ENCODE peak calls at places on chromosome 17, in eight cellular contexts. C, Q, V, T, K, Z, S and W are unnamed samples.
A peak's percentile ranks its signal among the peaks of the same experiment; 100 is the strongest.

GRCh38 chr17:296382-296781 is 56.2 kb downstream of the RPH3AL start:
- DNase-seq in V (peak; percentile 41), Z (no peak), C (no peak), Q (no peak), K (no peak), S (no peak), T (peak; percentile 9), W (peak; percentile 48)

GRCh38 chr17:57097832-57098421 is 12.9 kb downstream of the AKAP1 start:
- DNase-seq in V (no peak), Q (peak; percentile 78), K (no peak), T (no peak), S (no peak), C (no peak), Z (peak; percentile 73), W (no peak)

GRCh38 chr17:50290074-50290702 is 15.9 kb downstream of the TMEM92 start:
- DNase-seq in S (peak; percentile 88), K (no peak), C (peak; percentile 64), Q (peak; percentile 100), Z (peak; percentile 98), T (peak; percentile 62), V (no peak), W (peak; percentile 79)

GRCh38 chr17:71085238-71086033 is 916.1 kb downstream of the KCNJ2 start:
- DNase-seq in T (no peak), C (peak; percentile 14), S (no peak), K (peak; percentile 8), V (no peak), Z (peak; percentile 46), Q (no peak), W (no peak)

GRCh38 chr17:41434313-41434895 is 6.4 kb downstream of the KRT38 start:
- DNase-seq in Q (no peak), V (no peak), S (no peak), T (no peak), K (no peak), Z (no peak), C (no peak), W (no peak)

GRCh38 chr17:1312261-1312870 is 32.9 kb downstream of the TRARG1 start:
- DNase-seq in V (no peak), Q (no peak), S (no peak), Z (no peak), K (peak; percentile 65), T (no peak), C (no peak), W (no peak)

GRCh38 chr17:33871720-33872535 is 383.2 kb upstream of the CCL2 start:
- DNase-seq in V (no peak), Z (peak; percentile 23), T (no peak), C (no peak), S (no peak), K (peak; percentile 88), Q (no peak), W (no peak)

GRCh38 chr17:2853111-2853721 is 57.0 kb downstream of the RAP1GAP2 start:
- DNase-seq in S (peak; percentile 38), Q (peak; percentile 49), T (no peak), Z (peak; percentile 45), C (peak; percentile 60), V (peak; percentile 82), K (no peak), W (peak; percentile 73)

GRCh38 chr17:61399131-61400057 is at the start of gene TBX2:
- DNase-seq in T (peak; percentile 27), V (peak; percentile 74), Z (peak; percentile 85), C (peak; percentile 55), K (no peak), Q (peak; percentile 96), S (no peak), W (peak; percentile 82)

GRCh38 chr17:41666336-41666680 is 22.4 kb upstream of the EIF1 start:
- DNase-seq in V (peak; percentile 85), C (peak; percentile 64), Q (peak; percentile 78), T (peak; percentile 44), Z (peak; percentile 18), S (no peak), K (no peak), W (peak; percentile 70)

GRCh38 chr17:37017355-37017754 is 68.6 kb downstream of the AATF start:
- DNase-seq in C (no peak), V (no peak), K (no peak), T (no peak), Q (no peak), Z (no peak), S (no peak), W (no peak)

GRCh38 chr17:41959336-41960095 is 7.1 kb upstream of the CNP start:
- DNase-seq in V (no peak), K (peak; percentile 58), C (no peak), S (no peak), Q (peak; percentile 66), T (no peak), Z (peak; percentile 48), W (no peak)

GRCh38 chr17:55266958-55267688 is 2.4 kb downstream of the HLF start:
- DNase-seq in C (no peak), Q (no peak), T (no peak), K (no peak), V (no peak), S (no peak), Z (no peak), W (no peak)

GRCh38 chr17:31581022-31581483 is 189.6 kb downstream of the RAB11FIP4 start:
- DNase-seq in Z (peak; percentile 85), S (peak; percentile 85), T (peak; percentile 78), K (no peak), V (peak; percentile 83), C (peak; percentile 59), Q (peak; percentile 68), W (peak; percentile 88)

GRCh38 chr17:52762147-52762793 is 603.8 kb upstream of the CA10 start:
- DNase-seq in Q (no peak), S (peak; percentile 31), K (no peak), Z (no peak), T (no peak), C (no peak), V (peak; percentile 27), W (no peak)

GRCh38 chr17:17104036-17104435 is 61.8 kb downstream of the MPRIP start:
- DNase-seq in Q (no peak), K (no peak), S (no peak), V (no peak), Z (no peak), C (no peak), T (no peak), W (no peak)
- H3K9me3 ChIP-seq in Q (no peaks in the 10 kb centered on the region), K (no peaks in the 10 kb centered on the region), S (no peaks in the 10 kb centered on the region), V (no peaks in the 10 kb centered on the region), Z (no peaks in the 10 kb centered on the region), C (no peaks in the 10 kb centered on the region), T (no peaks in the 10 kb centered on the region), W (no peaks in the 10 kb centered on the region)

GRCh38 chr17:59418732-59419166 is 87.3 kb downstream of the YPEL2 start:
- DNase-seq in T (no peak), V (no peak), Q (no peak), Z (no peak), K (no peak), S (no peak), C (no peak), W (no peak)
- H3K27ac ChIP-seq in T (no peak overlapping the region), V (no peak overlapping the region), Q (no peak overlapping the region), Z (no peak overlapping the region), K (no peak overlapping the region), S (no peak overlapping the region), C (no peak overlapping the region), W (no peak overlapping the region)

GRCh38 chr17:75515523-75516254 is at the start of gene CASKIN2:
- DNase-seq in T (peak; percentile 99), S (peak; percentile 95), Q (peak; percentile 86), K (peak; percentile 96), Z (peak; percentile 98), C (peak; percentile 97), V (peak; percentile 95), W (peak; percentile 98)

GRCh38 chr17:75513667-75514052 is 1.7 kb downstream of the CASKIN2 start:
- DNase-seq in S (no peak), V (peak; percentile 69), C (no peak), Z (no peak), T (no peak), K (no peak), Q (no peak), W (peak; percentile 60)

GRCh38 chr17:75514299-75515228 is 773 bp downstream of the CASKIN2 start:
- DNase-seq in K (peak; percentile 43), Q (peak; percentile 23), C (peak; percentile 26), S (peak; percentile 58), T (peak; percentile 66), Z (peak; percentile 90), V (peak; percentile 84), W (peak; percentile 71)

GRCh38 chr17:75516255-75516618 is at the start of gene TSEN54:
- DNase-seq in T (peak; percentile 94), Z (peak; percentile 90), K (peak; percentile 94), S (peak; percentile 93), V (peak; percentile 99), Q (peak; percentile 79), C (peak; percentile 97), W (peak; percentile 98)

GRCh38 chr17:75515229-75515522 is 161 bp downstream of the CASKIN2 start:
- DNase-seq in T (no peak), S (no peak), C (no peak), Z (no peak), K (no peak), Q (no peak), V (no peak), W (no peak)
- TF ChIP-seq CTCF in T (no peak), S (no peak), C (no peak), Z (no peak), K (no peak), Q (no peak), V (no peak), W (no peak)

DNA sequence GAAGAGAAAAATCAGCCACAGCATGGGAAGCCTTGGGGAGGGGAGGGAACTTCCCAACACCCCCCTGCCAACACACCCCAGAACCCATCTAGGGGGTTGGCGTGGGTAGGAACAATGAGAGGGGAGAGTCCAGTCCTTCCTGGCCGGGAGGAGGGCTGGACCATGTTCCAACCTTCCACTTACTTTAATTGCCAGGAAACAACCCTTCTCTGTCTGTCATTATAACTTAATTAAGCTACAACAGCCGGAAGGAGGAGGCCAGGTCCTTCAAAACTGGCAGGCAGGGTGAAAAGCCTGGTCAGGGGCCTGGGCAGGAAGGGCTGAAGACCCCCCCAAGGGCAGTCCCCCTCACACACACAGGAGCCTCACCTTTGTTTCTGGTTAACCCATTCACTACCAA is 447.0 kb downstream of the SOX9 start:
- DNase-seq in S (no peak), Q (no peak), K (no peak), C (no peak), Z (no peak), V (peak; percentile 40), T (no peak), W (no peak)
- H3K9me3 ChIP-seq in S (no peaks in the 10 kb centered on the region), Q (no peaks in the 10 kb centered on the region), K (no peaks in the 10 kb centered on the region), C (no peaks in the 10 kb centered on the region), Z (no peaks in the 10 kb centered on the region), V (no peaks in the 10 kb centered on the region), T (no peaks in the 10 kb centered on the region), W (no peaks in the 10 kb centered on the region)

DNA sequence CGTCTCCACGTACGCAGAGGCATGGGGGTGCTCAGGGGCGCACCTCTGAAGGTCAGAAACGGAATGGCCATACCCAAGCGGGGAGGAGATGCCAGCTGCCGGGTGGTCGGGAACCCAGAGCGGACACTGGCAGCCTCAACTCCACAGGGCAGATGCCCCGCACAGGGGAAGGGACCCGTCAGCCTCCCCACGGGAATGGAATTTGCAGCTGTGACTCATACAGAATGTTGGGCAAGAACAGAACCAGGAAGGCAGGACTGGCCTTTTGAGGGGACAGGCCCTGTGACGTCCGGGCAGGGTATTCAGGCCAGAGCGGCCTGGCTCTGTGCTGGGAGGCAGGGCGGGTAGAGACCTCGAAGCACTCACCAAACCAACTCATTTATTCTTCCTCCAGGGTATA is 7.5 kb downstream of the TK1 start:
- DNase-seq in T (peak; percentile 36), Q (peak; percentile 74), V (no peak), S (no peak), C (no peak), Z (peak; percentile 53), K (no peak), W (peak; percentile 83)
- H3K27ac ChIP-seq in T (peak overlapping the region; percentile 71), Q (no peak overlapping the region), V (peak overlapping the region; percentile 42), S (peak overlapping the region; percentile 61), C (peak overlapping the region; percentile 83), Z (no peak overlapping the region), K (no peak overlapping the region), W (peak overlapping the region; percentile 53)